ENCODE peak calls at places on chromosomes 13 and 19, in four cellular contexts. N, K, R and C are unnamed samples.

GRCh38 chr19:1447565-1447903 is 2.4 kb upstream of the APC2 start:
- DNase-seq in N (no peak), K (no peak), R (no peak), C (no peak)

GRCh38 chr19:5826531-5827341 is 12.8 kb downstream of the FUT6 start:
- DNase-seq in N (peak), K (peak), R (peak), C (no peak)

GRCh38 chr19:1233361-1233667 is 4.5 kb downstream of the CBARP start:
- DNase-seq in N (no peak), K (no peak), R (no peak), C (no peak)

GRCh38 chr13:61170791-61171330 is 244.8 kb downstream of the PCDH20 start:
- DNase-seq in N (no peak), K (no peak), R (no peak), C (no peak)

GRCh38 chr19:29478578-29479565 is 46.9 kb upstream of the VSTM2B start:
- DNase-seq in N (peak), K (peak), R (no peak), C (no peak)

GRCh38 chr19:5832527-5833216 is 6.8 kb downstream of the FUT6 start:
- DNase-seq in N (no peak), K (no peak), R (no peak), C (no peak)

GRCh38 chr19:2475018-2475701 is 767 bp upstream of the GADD45B start:
- DNase-seq in N (peak), K (peak), R (peak), C (no peak)

GRCh38 chr19:35774274-35775045 is 904 bp upstream of the ARHGAP33 start:
- DNase-seq in N (no peak), K (no peak), R (no peak), C (no peak)

GRCh38 chr13:53131361-53131760 is 102.7 kb downstream of the OLFM4 start:
- DNase-seq in N (no peak), K (no peak), R (no peak), C (no peak)

GRCh38 chr19:2083174-2083854 is 12.8 kb downstream of the MOB3A start:
- DNase-seq in N (peak), K (no peak), R (no peak), C (no peak)

GRCh38 chr19:44753932-44754742 is 5.6 kb downstream of the BCL3 start:
- DNase-seq in N (peak), K (peak), R (peak), C (no peak)

GRCh38 chr19:50362656-50363424 is 2.6 kb downstream of the NAPSA start:
- DNase-seq in N (no peak), K (no peak), R (no peak), C (no peak)

GRCh38 chr19:12648088-12648487 is 18.5 kb downstream of the MAN2B1 start:
- DNase-seq in N (no peak), K (no peak), R (no peak), C (no peak)

GRCh38 chr19:16441661-16442071 is 30.1 kb downstream of the EPS15L1 start:
- DNase-seq in N (no peak), K (peak), R (no peak), C (no peak)

GRCh38 chr13:110392510-110393233 is 85.6 kb downstream of the COL4A2 start:
- DNase-seq in N (no peak), K (no peak), R (no peak), C (no peak)

GRCh38 chr19:15421136-15421535 is 2.3 kb upstream of the AKAP8L start:
- DNase-seq in N (no peak), K (no peak), R (no peak), C (no peak)

GRCh38 chr13:78609464-78610205 is 6.3 kb upstream of the POU4F1 start:
- DNase-seq in N (no peak), K (no peak), R (no peak), C (no peak)

GRCh38 chr13:21034602-21035190 is 26.7 kb downstream of the LATS2 start:
- DNase-seq in N (no peak), K (no peak), R (no peak), C (no peak)

GRCh38 chr13:83048419-83048818 is 833.9 kb downstream of the SLITRK1 start:
- DNase-seq in N (no peak), K (no peak), R (no peak), C (no peak)

GRCh38 chr13:98582947-98583346 is 6.0 kb upstream of the STK24 start:
- DNase-seq in N (no peak), K (no peak), R (no peak), C (no peak)

GRCh38 chr19:35714601-35715354 is 3.0 kb upstream of the KMT2B start:
- DNase-seq in N (peak), K (no peak), R (no peak), C (no peak)

GRCh38 chr13:60386250-60386649 is 10.8 kb upstream of the TDRD3 start:
- DNase-seq in N (no peak), K (no peak), R (no peak), C (no peak)

GRCh38 chr19:19849056-19849455 is 16.6 kb upstream of the ZNF253 start:
- DNase-seq in N (no peak), K (no peak), R (no peak), C (no peak)

GRCh38 chr19:53308339-53308811 is 25.2 kb upstream of the ZNF845 start:
- DNase-seq in N (no peak), K (no peak), R (no peak), C (no peak)

GRCh38 chr13:37443538-37443937 is 155.0 kb downstream of the POSTN start:
- DNase-seq in N (no peak), K (no peak), R (no peak), C (peak)

GRCh38 chr19:2497186-2497585 is 21.3 kb downstream of the GADD45B start:
- DNase-seq in N (no peak), K (no peak), R (no peak), C (no peak)

GRCh38 chr13:57569981-57570380 is 61.6 kb upstream of the PCDH17 start:
- DNase-seq in N (no peak), K (no peak), R (no peak), C (no peak)

GRCh38 chr19:31448221-31448657 is 99.0 kb upstream of the TSHZ3 start:
- DNase-seq in N (no peak), K (no peak), R (peak), C (peak)

GRCh38 chr13:114101325-114101821 is 31.1 kb downstream of the RASA3 start:
- DNase-seq in N (no peak), K (no peak), R (peak), C (no peak)

GRCh38 chr19:23254141-23254910 is 4.1 kb upstream of the ZNF724 start:
- DNase-seq in N (no peak), K (peak), R (no peak), C (no peak)

GRCh38 chr13:113758651-113759524 is at the start of gene TMEM255B:
- DNase-seq in N (peak), K (peak), R (peak), C (no peak)

GRCh38 chr19:29292562-29292961 is 79.6 kb upstream of the UQCRFS1 start:
- DNase-seq in N (no peak), K (no peak), R (no peak), C (no peak)

GRCh38 chr13:50584856-50585580 is 258.5 kb downstream of the DLEU7 start:
- DNase-seq in N (no peak), K (no peak), R (no peak), C (no peak)

GRCh38 chr13:20718958-20719566 is 15.6 kb downstream of the IL17D start:
- DNase-seq in N (no peak), K (no peak), R (no peak), C (no peak)

GRCh38 chr13:29260684-29261083 is 334.8 kb downstream of the SLC7A1 start:
- DNase-seq in N (peak), K (no peak), R (no peak), C (no peak)

GRCh38 chr19:14090509-14091085 is at the start of gene SAMD1:
- DNase-seq in N (peak), K (peak), R (peak), C (no peak)

GRCh38 chr13:51681037-51681678 is 96.9 kb downstream of the WDFY2 start:
- DNase-seq in N (peak), K (no peak), R (no peak), C (no peak)

GRCh38 chr13:25901460-25902376 is 150.1 kb downstream of the SHISA2 start:
- DNase-seq in N (peak), K (no peak), R (no peak), C (no peak)
- H3K4me3 ChIP-seq in N (no peak), K (no peak), R (no peak), C (no peak)

GRCh38 chr13:23724196-23724970 is 154.2 kb downstream of the TNFRSF19 start:
- DNase-seq in N (no peak), K (no peak), R (no peak), C (no peak)
- H3K4me3 ChIP-seq in N (no peak), K (no peak), R (no peak), C (no peak)

GRCh38 chr19:18396471-18397241 is 766 bp downstream of the LRRC25 start:
- DNase-seq in N (no peak), K (no peak), R (no peak), C (no peak)

GRCh38 chr19:18392417-18392816 is 5.0 kb downstream of the LRRC25 start:
- DNase-seq in N (no peak), K (no peak), R (no peak), C (no peak)

GRCh38 chr19:18391509-18392075 is 5.6 kb downstream of the GDF15 start:
- DNase-seq in N (no peak), K (no peak), R (no peak), C (no peak)

GRCh38 chr19:18392936-18393335 is 4.5 kb downstream of the LRRC25 start:
- DNase-seq in N (no peak), K (no peak), R (no peak), C (no peak)

GRCh38 chr19:18393836-18394235 is 3.6 kb downstream of the LRRC25 start:
- DNase-seq in N (peak), K (no peak), R (no peak), C (no peak)
- H3K4me3 ChIP-seq in N (no peak), K (no peak), R (peak), C (no peak)

DNA sequence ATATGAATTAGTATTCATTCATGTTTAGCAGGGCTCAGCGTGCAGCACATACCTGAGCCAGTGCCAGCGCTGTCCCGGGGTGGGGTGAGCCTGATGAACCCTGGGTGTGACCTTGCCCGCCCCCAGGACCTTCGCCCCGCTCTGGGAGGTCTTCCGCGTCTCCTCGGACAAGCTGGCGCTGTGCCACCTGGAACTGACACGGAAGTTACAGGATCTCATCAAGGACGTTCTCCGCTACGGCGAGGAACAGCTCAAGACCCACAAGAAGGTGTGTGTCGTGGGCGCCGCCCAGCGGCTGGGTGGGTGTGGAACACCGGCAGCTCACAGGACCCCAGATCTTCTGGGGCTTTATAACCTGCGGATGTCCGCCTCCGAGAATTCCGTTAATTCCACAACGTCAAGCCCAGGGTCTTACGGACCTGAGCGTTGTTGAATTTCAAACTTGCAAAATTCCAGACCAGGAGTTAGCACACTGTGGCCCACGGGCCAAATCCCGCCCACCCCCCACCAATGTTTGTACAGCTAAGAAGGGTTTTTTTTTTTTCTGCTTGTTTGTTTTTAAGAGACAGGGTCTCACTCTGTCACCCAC is 15.4 kb downstream of the FCHO1 start:
- DNase-seq in N (peak), K (peak), R (peak), C (no peak)
- H3K4me3 ChIP-seq in N (no peak), K (peak), R (no peak), C (peak)

GRCh38 chr13:40776232-40776631 is 5.2 kb upstream of the MRPS31 start:
- DNase-seq in N (no peak), K (no peak), R (no peak), C (no peak)
- H3K4me3 ChIP-seq in N (no peak), K (no peak), R (no peak), C (no peak)

GRCh38 chr19:7636317-7636690 is 606 bp upstream of the STXBP2 start:
- DNase-seq in N (no peak), K (no peak), R (no peak), C (no peak)

GRCh38 chr19:7633619-7634018 is at the start of gene PCP2:
- DNase-seq in N (no peak), K (no peak), R (no peak), C (no peak)

GRCh38 chr19:7636691-7637373 is at the start of gene STXBP2:
- DNase-seq in N (peak), K (no peak), R (peak), C (no peak)

GRCh38 chr19:7637374-7638256 is 705 bp downstream of the STXBP2 start:
- DNase-seq in N (peak), K (no peak), R (peak), C (no peak)

GRCh38 chr19:7635670-7636069 is 1.2 kb upstream of the STXBP2 start:
- DNase-seq in N (no peak), K (no peak), R (no peak), C (no peak)
- H3K4me3 ChIP-seq in N (no peak), K (no peak), R (no peak), C (no peak)

GRCh38 chr19:42196011-42197001 is 21.2 kb downstream of the DEDD2 start:
- DNase-seq in N (no peak), K (no peak), R (no peak), C (no peak)

GRCh38 chr19:42199440-42200115 is 17.9 kb downstream of the DEDD2 start:
- DNase-seq in N (peak), K (no peak), R (peak), C (no peak)

GRCh38 chr19:42200116-42200740 is 17.2 kb downstream of the DEDD2 start:
- DNase-seq in N (no peak), K (no peak), R (no peak), C (no peak)

GRCh38 chr19:42197375-42197817 is 20.1 kb downstream of the DEDD2 start:
- DNase-seq in N (peak), K (no peak), R (no peak), C (no peak)

GRCh38 chr19:42198676-42199439 is 18.6 kb downstream of the DEDD2 start:
- DNase-seq in N (peak), K (no peak), R (no peak), C (no peak)
- H3K4me3 ChIP-seq in N (peak), K (no peak), R (no peak), C (no peak)